ENCODE peak calls at places on chromosomes 12 and 14, in five cellular contexts. D is HuH-7; L is fibroblast of the aortic adventitia; S is stimulated activated CD8-positive, alpha-beta memory T cell treated with anti-CD3 and anti-CD28 coated beads, Interleukin-7, amount 100 ng/mL, for 1 hour; G is H9. C is an unnamed sample.
A peak's percentile ranks its signal among the peaks of the same experiment; 100 is the strongest.

GRCh38 chr12:2643736-2644135 is 151.0 kb upstream of the FKBP4 start:
- DNase-seq in G (no peak), S (no peak), D (no peak), L (no peak), C (no peak)

GRCh38 chr14:69298131-69299071 is 38.4 kb downstream of the GALNT16 start:
- DNase-seq in D (no peak), L (no peak), S (no peak), G (no peak), C (no peak)

GRCh38 chr12:4915752-4916151 is 6.0 kb downstream of the KCNA1 start:
- DNase-seq in G (no peak), L (no peak), D (no peak), S (no peak), C (no peak)

GRCh38 chr12:10361084-10361483 is 28.8 kb downstream of the KLRK1 start:
- DNase-seq in S (no peak), L (no peak), G (peak; percentile 85), D (no peak), C (peak; percentile 88)

GRCh38 chr12:114163766-114164165 is 197.6 kb upstream of the RBM19 start:
- DNase-seq in S (no peak), L (peak; percentile 16), G (no peak), D (no peak), C (no peak)

GRCh38 chr14:36519431-36520321 is at the start of gene NKX2-1:
- DNase-seq in S (no peak), D (peak; percentile 35), G (peak; percentile 81), L (no peak), C (no peak)

GRCh38 chr12:45407967-45408743 is 192.3 kb downstream of the ANO6 start:
- DNase-seq in L (no peak), S (no peak), G (no peak), D (no peak), C (no peak)

GRCh38 chr12:106845910-106846309 is 71.4 kb downstream of the RIC8B start:
- DNase-seq in S (no peak), G (no peak), D (no peak), L (no peak), C (peak; percentile 12)

GRCh38 chr12:50187084-50187900 is 20.1 kb upstream of the CERS5 start:
- DNase-seq in S (no peak), D (no peak), G (no peak), L (peak; percentile 93), C (no peak)

GRCh38 chr14:83706555-83706954 is 1823.4 kb upstream of the FLRT2 start:
- DNase-seq in S (no peak), G (peak; percentile 78), L (no peak), D (no peak), C (no peak)

GRCh38 chr12:112839386-112839972 is 47.9 kb downstream of the RPH3A start:
- DNase-seq in S (no peak), G (no peak), D (no peak), L (peak; percentile 92), C (no peak)

GRCh38 chr12:6277982-6278438 is 32.5 kb upstream of the PLEKHG6 start:
- DNase-seq in L (no peak), S (no peak), G (no peak), D (no peak), C (no peak)

GRCh38 chr12:9741726-9742125 is 8.8 kb upstream of the CLECL1 start:
- DNase-seq in G (no peak), S (no peak), D (no peak), L (no peak), C (no peak)

GRCh38 chr12:51048601-51049369 is 658 bp downstream of the LETMD1 start:
- DNase-seq in L (no peak), G (no peak), S (no peak), D (no peak), C (no peak)

GRCh38 chr12:12010277-12011031 is 60.3 kb upstream of the BCL2L14 start:
- DNase-seq in L (peak; percentile 58), D (no peak), S (no peak), G (no peak), C (no peak)

GRCh38 chr14:105075364-105076295 is 10.4 kb upstream of the GPR132 start:
- DNase-seq in D (no peak), S (no peak), G (peak; percentile 69), L (peak; percentile 53), C (no peak)

GRCh38 chr12:54980341-54980740 is 4.2 kb downstream of the TESPA1 start:
- DNase-seq in L (no peak), S (no peak), G (no peak), D (no peak), C (no peak)

GRCh38 chr14:101665478-101666078 is 95.9 kb upstream of the PPP2R5C start:
- DNase-seq in D (peak; percentile 19), L (peak; percentile 35), S (no peak), G (peak; percentile 62), C (peak; percentile 33)

GRCh38 chr14:24631749-24632335 is 2.1 kb downstream of the GZMB start:
- DNase-seq in L (no peak), G (no peak), S (no peak), D (no peak), C (no peak)

GRCh38 chr12:111221296-111222026 is 147.4 kb downstream of the PHETA1 start:
- DNase-seq in S (no peak), G (no peak), L (no peak), D (no peak), C (no peak)

GRCh38 chr12:51082561-51083139 is 746 bp downstream of the CSRNP2 start:
- DNase-seq in S (no peak), D (peak; percentile 40), L (peak; percentile 47), G (peak; percentile 64), C (no peak)

GRCh38 chr12:91367234-91367849 is 184.7 kb upstream of the DCN start:
- DNase-seq in L (peak; percentile 51), D (no peak), S (no peak), G (no peak), C (peak; percentile 44)

GRCh38 chr12:118360785-118361404 is 11.8 kb downstream of the TAOK3 start:
- DNase-seq in D (no peak), L (peak; percentile 62), G (no peak), S (no peak), C (no peak)